ENCODE peak calls at places on chromosomes 5 and 9, in eight cellular contexts. One of them, this sample, is unnamed.

GRCh38 chr5:137370511-137371071 is 128.5 kb downstream of the SPOCK1 start:
- DNase-seq in esophagus squamous epithelium: no peak
- DNase-seq in K562: no peak
- DNase-seq in ovary: no peak
- DNase-seq in IMR-90: no peak
- DNase-seq in gastrocnemius medialis: no peak
- DNase-seq in adrenal gland: no peak
- DNase-seq in uterus: no peak
- DNase-seq in this sample: no peak

GRCh38 chr5:170467000-170467707 is 36.7 kb upstream of the KCNIP1 start:
- DNase-seq in esophagus squamous epithelium: no peak
- DNase-seq in K562: no peak
- DNase-seq in ovary: no peak
- DNase-seq in IMR-90: peak; percentile 90
- DNase-seq in gastrocnemius medialis: no peak
- DNase-seq in adrenal gland: no peak
- DNase-seq in uterus: no peak
- DNase-seq in this sample: no peak

GRCh38 chr5:177474845-177475562 is 1.6 kb upstream of the DBN1 start:
- DNase-seq in esophagus squamous epithelium: no peak
- DNase-seq in K562: no peak
- DNase-seq in ovary: no peak
- DNase-seq in IMR-90: no peak
- DNase-seq in gastrocnemius medialis: no peak
- DNase-seq in adrenal gland: no peak
- DNase-seq in uterus: peak; percentile 25
- DNase-seq in this sample: no peak

GRCh38 chr9:69645488-69645887 is 26.7 kb downstream of the APBA1 start:
- DNase-seq in esophagus squamous epithelium: no peak
- DNase-seq in K562: no peak
- DNase-seq in ovary: no peak
- DNase-seq in IMR-90: no peak
- DNase-seq in gastrocnemius medialis: no peak
- DNase-seq in adrenal gland: peak; percentile 19
- DNase-seq in uterus: no peak
- DNase-seq in this sample: no peak

GRCh38 chr9:87336914-87337333 is 160.7 kb upstream of the DAPK1 start:
- DNase-seq in esophagus squamous epithelium: no peak
- DNase-seq in K562: peak; percentile 41
- DNase-seq in ovary: peak; percentile 42
- DNase-seq in IMR-90: peak; percentile 79
- DNase-seq in gastrocnemius medialis: no peak
- DNase-seq in adrenal gland: peak; percentile 19
- DNase-seq in uterus: no peak
- DNase-seq in this sample: peak; percentile 54

GRCh38 chr5:169037478-169037877 is 263.5 kb downstream of the SLIT3 start:
- DNase-seq in esophagus squamous epithelium: no peak
- DNase-seq in K562: no peak
- DNase-seq in ovary: no peak
- DNase-seq in IMR-90: no peak
- DNase-seq in gastrocnemius medialis: no peak
- DNase-seq in adrenal gland: no peak
- DNase-seq in uterus: no peak
- DNase-seq in this sample: no peak

GRCh38 chr9:124332321-124332720 is 74.6 kb downstream of the NEK6 start:
- DNase-seq in esophagus squamous epithelium: no peak
- DNase-seq in K562: no peak
- DNase-seq in ovary: no peak
- DNase-seq in IMR-90: no peak
- DNase-seq in gastrocnemius medialis: no peak
- DNase-seq in adrenal gland: no peak
- DNase-seq in uterus: no peak
- DNase-seq in this sample: no peak

GRCh38 chr5:173832386-173832785 is 55.8 kb upstream of the CPEB4 start:
- DNase-seq in esophagus squamous epithelium: no peak
- DNase-seq in K562: no peak
- DNase-seq in ovary: no peak
- DNase-seq in IMR-90: no peak
- DNase-seq in gastrocnemius medialis: no peak
- DNase-seq in adrenal gland: no peak
- DNase-seq in uterus: no peak
- DNase-seq in this sample: no peak

GRCh38 chr5:158807-159447 is 32.4 kb upstream of the LRRC14B start:
- DNase-seq in esophagus squamous epithelium: no peak
- DNase-seq in K562: no peak
- DNase-seq in ovary: no peak
- DNase-seq in IMR-90: no peak
- DNase-seq in gastrocnemius medialis: no peak
- DNase-seq in adrenal gland: peak; percentile 3
- DNase-seq in uterus: no peak
- DNase-seq in this sample: peak; percentile 24

GRCh38 chr5:55534436-55535198 is at the start of gene PLPP1:
- DNase-seq in esophagus squamous epithelium: peak; percentile 35
- DNase-seq in K562: peak; percentile 90
- DNase-seq in ovary: peak; percentile 91
- DNase-seq in IMR-90: peak; percentile 83
- DNase-seq in gastrocnemius medialis: peak; percentile 88
- DNase-seq in adrenal gland: peak; percentile 93
- DNase-seq in uterus: peak; percentile 95
- DNase-seq in this sample: peak; percentile 96

GRCh38 chr9:71524996-71525580 is 243.2 kb downstream of the CEMIP2 start:
- DNase-seq in esophagus squamous epithelium: no peak
- DNase-seq in K562: no peak
- DNase-seq in ovary: no peak
- DNase-seq in IMR-90: no peak
- DNase-seq in gastrocnemius medialis: no peak
- DNase-seq in adrenal gland: no peak
- DNase-seq in uterus: no peak
- DNase-seq in this sample: peak; percentile 45

GRCh38 chr9:8717146-8717545 is 917.6 kb upstream of the DMAC1 start:
- DNase-seq in esophagus squamous epithelium: no peak
- DNase-seq in K562: no peak
- DNase-seq in ovary: no peak
- DNase-seq in IMR-90: no peak
- DNase-seq in gastrocnemius medialis: no peak
- DNase-seq in adrenal gland: no peak
- DNase-seq in uterus: no peak
- DNase-seq in this sample: no peak

GRCh38 chr5:132017316-132017715 is 5.9 kb upstream of the ACSL6 start:
- DNase-seq in esophagus squamous epithelium: no peak
- DNase-seq in K562: no peak
- DNase-seq in ovary: no peak
- DNase-seq in IMR-90: no peak
- DNase-seq in gastrocnemius medialis: no peak
- DNase-seq in adrenal gland: no peak
- DNase-seq in uterus: no peak
- DNase-seq in this sample: no peak

GRCh38 chr9:111691686-111692329 is 30.4 kb downstream of the GNG10 start:
- DNase-seq in esophagus squamous epithelium: no peak
- DNase-seq in K562: peak; percentile 16
- DNase-seq in ovary: no peak
- DNase-seq in IMR-90: peak; percentile 48
- DNase-seq in gastrocnemius medialis: no peak
- DNase-seq in adrenal gland: no peak
- DNase-seq in uterus: no peak
- DNase-seq in this sample: no peak

GRCh38 chr5:73193592-73193991 is 20.6 kb downstream of the TMEM174 start:
- DNase-seq in esophagus squamous epithelium: no peak
- DNase-seq in K562: no peak
- DNase-seq in ovary: no peak
- DNase-seq in IMR-90: no peak
- DNase-seq in gastrocnemius medialis: no peak
- DNase-seq in adrenal gland: no peak
- DNase-seq in uterus: no peak
- DNase-seq in this sample: no peak

GRCh38 chr5:140253985-140254384 is 48.9 kb downstream of the PFDN1 start:
- DNase-seq in esophagus squamous epithelium: no peak
- DNase-seq in K562: no peak
- DNase-seq in ovary: no peak
- DNase-seq in IMR-90: no peak
- DNase-seq in gastrocnemius medialis: no peak
- DNase-seq in adrenal gland: no peak
- DNase-seq in uterus: no peak
- DNase-seq in this sample: no peak

GRCh38 chr9:136733611-136734010 is 9.1 kb downstream of the LCN10 start:
- DNase-seq in esophagus squamous epithelium: no peak
- DNase-seq in K562: no peak
- DNase-seq in ovary: no peak
- DNase-seq in IMR-90: no peak
- DNase-seq in gastrocnemius medialis: no peak
- DNase-seq in adrenal gland: no peak
- DNase-seq in uterus: no peak
- DNase-seq in this sample: no peak

GRCh38 chr5:149765932-149766331 is 35.8 kb downstream of the PPARGC1B start:
- DNase-seq in esophagus squamous epithelium: no peak
- DNase-seq in K562: peak; percentile 49
- DNase-seq in ovary: no peak
- DNase-seq in IMR-90: no peak
- DNase-seq in gastrocnemius medialis: no peak
- DNase-seq in adrenal gland: no peak
- DNase-seq in uterus: no peak
- DNase-seq in this sample: no peak

GRCh38 chr5:149277821-149278220 is 6.2 kb downstream of the AFAP1L1 start:
- DNase-seq in esophagus squamous epithelium: no peak
- DNase-seq in K562: no peak
- DNase-seq in ovary: no peak
- DNase-seq in IMR-90: no peak
- DNase-seq in gastrocnemius medialis: no peak
- DNase-seq in adrenal gland: no peak
- DNase-seq in uterus: no peak
- DNase-seq in this sample: no peak

GRCh38 chr5:72486371-72486770 is 20.8 kb downstream of the ZNF366 start:
- DNase-seq in esophagus squamous epithelium: no peak
- DNase-seq in K562: no peak
- DNase-seq in ovary: no peak
- DNase-seq in IMR-90: peak; percentile 45
- DNase-seq in gastrocnemius medialis: no peak
- DNase-seq in adrenal gland: no peak
- DNase-seq in uterus: no peak
- DNase-seq in this sample: no peak

GRCh38 chr5:155530046-155530445 is 516.5 kb downstream of the KIF4B start:
- DNase-seq in esophagus squamous epithelium: no peak
- DNase-seq in K562: no peak
- DNase-seq in ovary: no peak
- DNase-seq in IMR-90: no peak
- DNase-seq in gastrocnemius medialis: no peak
- DNase-seq in adrenal gland: no peak
- DNase-seq in uterus: no peak
- DNase-seq in this sample: no peak

GRCh38 chr5:147143215-147143614 is 91.6 kb upstream of the STK32A start:
- DNase-seq in esophagus squamous epithelium: no peak
- DNase-seq in K562: no peak
- DNase-seq in ovary: no peak
- DNase-seq in IMR-90: no peak
- DNase-seq in gastrocnemius medialis: no peak
- DNase-seq in adrenal gland: no peak
- DNase-seq in uterus: no peak
- DNase-seq in this sample: no peak
- TF ChIP-seq POLR2A in esophagus squamous epithelium: no peak
- TF ChIP-seq POLR2A in K562: no peak
- TF ChIP-seq POLR2A in ovary: no peak
- TF ChIP-seq POLR2A in IMR-90: no peak
- TF ChIP-seq POLR2A in gastrocnemius medialis: no peak
- TF ChIP-seq POLR2A in adrenal gland: no peak
- TF ChIP-seq POLR2A in uterus: no peak
- TF ChIP-seq POLR2A in this sample: no peak

GRCh38 chr5:154084255-154084654 is 45.5 kb downstream of the MFAP3 start:
- DNase-seq in esophagus squamous epithelium: no peak
- DNase-seq in K562: no peak
- DNase-seq in ovary: no peak
- DNase-seq in IMR-90: no peak
- DNase-seq in gastrocnemius medialis: no peak
- DNase-seq in adrenal gland: no peak
- DNase-seq in uterus: no peak
- DNase-seq in this sample: no peak
- H3K4me1 ChIP-seq in esophagus squamous epithelium: peaks cover 3% of the 10 kb centered on the region
- H3K4me1 ChIP-seq in K562: no peaks in the 10 kb centered on the region
- H3K4me1 ChIP-seq in ovary: no peaks in the 10 kb centered on the region
- H3K4me1 ChIP-seq in IMR-90: no peaks in the 10 kb centered on the region
- H3K4me1 ChIP-seq in gastrocnemius medialis: no peaks in the 10 kb centered on the region
- H3K4me1 ChIP-seq in adrenal gland: no peaks in the 10 kb centered on the region
- H3K4me1 ChIP-seq in uterus: no peaks in the 10 kb centered on the region
- H3K4me1 ChIP-seq in this sample: no peaks in the 10 kb centered on the region

DNA sequence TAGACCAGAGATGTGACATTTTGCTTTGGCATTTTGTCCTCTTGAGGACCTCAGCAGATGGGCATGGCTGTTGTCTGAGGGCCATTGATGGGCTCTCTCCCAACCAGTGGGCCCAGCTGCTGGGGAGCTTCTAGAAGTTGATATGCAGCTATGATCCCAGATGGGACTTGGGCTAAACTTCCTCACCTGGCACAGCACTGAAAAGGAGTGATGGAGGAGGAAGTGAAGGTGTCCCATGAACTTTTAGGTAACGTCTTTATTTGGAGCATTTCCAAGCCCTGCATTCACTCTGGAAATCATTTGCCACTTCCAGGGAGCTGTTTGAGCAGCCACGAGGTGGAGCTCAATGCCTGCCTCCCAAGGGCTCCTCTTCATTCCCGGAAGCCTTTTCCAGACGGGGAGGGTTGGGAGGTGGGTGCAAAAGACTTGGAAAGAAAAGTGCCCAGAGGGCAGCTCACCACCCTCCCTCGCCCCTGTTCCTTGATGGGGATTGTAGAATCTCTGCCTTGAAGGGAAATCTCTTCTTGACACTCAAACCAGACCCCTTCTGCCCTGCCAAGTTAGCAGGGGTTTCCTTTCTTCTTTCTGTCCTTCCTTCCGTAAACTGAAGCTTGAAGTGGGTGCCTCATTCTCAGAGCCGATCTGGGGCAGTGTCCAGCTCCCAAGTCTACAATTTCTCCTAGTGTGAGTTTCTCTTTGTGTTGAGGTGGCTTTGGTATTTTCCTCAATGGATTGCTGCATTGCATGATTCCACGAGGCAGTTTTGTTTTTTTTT is 18.1 kb upstream of the NEUROG1 start:
- DNase-seq in esophagus squamous epithelium: no peak
- DNase-seq in K562: peak; percentile 56
- DNase-seq in ovary: no peak
- DNase-seq in IMR-90: peak; percentile 7
- DNase-seq in gastrocnemius medialis: no peak
- DNase-seq in adrenal gland: no peak
- DNase-seq in uterus: no peak
- DNase-seq in this sample: no peak
- TF ChIP-seq CTCF in esophagus squamous epithelium: peak; percentile 13
- TF ChIP-seq CTCF in K562: peak; percentile 60
- TF ChIP-seq CTCF in ovary: no peak
- TF ChIP-seq CTCF in IMR-90: peak; percentile 38
- TF ChIP-seq CTCF in gastrocnemius medialis: no peak
- TF ChIP-seq CTCF in adrenal gland: peak; percentile 4
- TF ChIP-seq CTCF in uterus: no peak
- TF ChIP-seq CTCF in this sample: peak; percentile 44

DNA sequence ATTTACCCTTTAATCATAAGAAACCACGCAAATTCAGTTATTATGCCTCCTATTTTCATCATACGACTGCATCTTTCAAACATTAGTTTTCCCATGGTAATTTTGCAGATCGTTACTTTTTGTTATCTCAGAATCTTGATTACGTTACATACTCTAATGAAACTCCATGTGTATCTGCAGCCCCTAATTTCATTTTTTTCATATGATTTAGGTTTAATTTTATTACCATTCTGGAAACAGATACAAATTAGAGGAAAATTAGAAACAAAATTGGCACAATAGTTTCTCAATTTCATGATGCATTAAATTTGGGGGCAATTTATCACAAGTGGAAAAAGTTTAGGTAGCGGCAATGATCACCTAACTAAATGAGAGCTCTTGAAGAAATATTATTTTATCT is 52.3 kb downstream of the C9orf153 start:
- DNase-seq in esophagus squamous epithelium: no peak
- DNase-seq in K562: no peak
- DNase-seq in ovary: no peak
- DNase-seq in IMR-90: no peak
- DNase-seq in gastrocnemius medialis: no peak
- DNase-seq in adrenal gland: no peak
- DNase-seq in uterus: no peak
- DNase-seq in this sample: no peak
- TF ChIP-seq POLR2A in esophagus squamous epithelium: no peak
- TF ChIP-seq POLR2A in K562: no peak
- TF ChIP-seq POLR2A in ovary: no peak
- TF ChIP-seq POLR2A in IMR-90: no peak
- TF ChIP-seq POLR2A in gastrocnemius medialis: no peak
- TF ChIP-seq POLR2A in adrenal gland: no peak
- TF ChIP-seq POLR2A in uterus: no peak
- TF ChIP-seq POLR2A in this sample: no peak

This sample was measured in right lobe of liver.